ENCODE peak calls at places on chromosomes 5 and 9, in five cellular contexts. One of them, this sample, is unnamed.
A peak's percentile ranks its signal among the peaks of the same experiment; 100 is the strongest.

GRCh38 chr9:19049872-19050636 is 827 bp downstream of the RRAGA start:
- DNase-seq in tibial nerve: peak; percentile 16
- DNase-seq in GM23248: peak; percentile 66
- DNase-seq in prostate gland: no peak
- DNase-seq in kidney: no peak
- DNase-seq in this sample: no peak

GRCh38 chr9:111657051-111657450 is 4.4 kb upstream of the GNG10 start:
- DNase-seq in tibial nerve: no peak
- DNase-seq in GM23248: no peak
- DNase-seq in prostate gland: no peak
- DNase-seq in kidney: no peak
- DNase-seq in this sample: no peak

GRCh38 chr5:1568201-1568979 is 44.6 kb upstream of the LPCAT1 start:
- DNase-seq in tibial nerve: no peak
- DNase-seq in GM23248: peak; percentile 88
- DNase-seq in prostate gland: no peak
- DNase-seq in kidney: no peak
- DNase-seq in this sample: no peak

GRCh38 chr5:88736494-88736893 is 146.5 kb downstream of the MEF2C start:
- DNase-seq in tibial nerve: no peak
- DNase-seq in GM23248: no peak
- DNase-seq in prostate gland: no peak
- DNase-seq in kidney: no peak
- DNase-seq in this sample: no peak

GRCh38 chr5:86979801-86980510 is 287.7 kb upstream of the RASA1 start:
- DNase-seq in tibial nerve: no peak
- DNase-seq in GM23248: peak; percentile 85
- DNase-seq in prostate gland: no peak
- DNase-seq in kidney: no peak
- DNase-seq in this sample: no peak

GRCh38 chr5:24363789-24364534 is 280.8 kb downstream of the CDH10 start:
- DNase-seq in tibial nerve: no peak
- DNase-seq in GM23248: no peak
- DNase-seq in prostate gland: no peak
- DNase-seq in kidney: no peak
- DNase-seq in this sample: no peak

GRCh38 chr5:22541037-22541436 is 312.1 kb downstream of the CDH12 start:
- DNase-seq in tibial nerve: no peak
- DNase-seq in GM23248: no peak
- DNase-seq in prostate gland: no peak
- DNase-seq in kidney: no peak
- DNase-seq in this sample: no peak

GRCh38 chr9:26856413-26857032 is 36.1 kb downstream of the CAAP1 start:
- DNase-seq in tibial nerve: no peak
- DNase-seq in GM23248: peak; percentile 56
- DNase-seq in prostate gland: peak; percentile 23
- DNase-seq in kidney: no peak
- DNase-seq in this sample: no peak

GRCh38 chr5:170315154-170315553 is 17.6 kb upstream of the LCP2 start:
- DNase-seq in tibial nerve: peak; percentile 84
- DNase-seq in GM23248: no peak
- DNase-seq in prostate gland: peak; percentile 22
- DNase-seq in kidney: peak; percentile 89
- DNase-seq in this sample: peak; percentile 61

GRCh38 chr5:173451031-173451430 is 122.8 kb upstream of the STC2 start:
- DNase-seq in tibial nerve: no peak
- DNase-seq in GM23248: peak; percentile 30
- DNase-seq in prostate gland: no peak
- DNase-seq in kidney: no peak
- DNase-seq in this sample: no peak

GRCh38 chr5:59584858-59585846 is 308.4 kb downstream of the PDE4D start:
- DNase-seq in tibial nerve: no peak
- DNase-seq in GM23248: no peak
- DNase-seq in prostate gland: no peak
- DNase-seq in kidney: no peak
- DNase-seq in this sample: peak; percentile 80

GRCh38 chr5:67144183-67144639 is 52.4 kb downstream of the CD180 start:
- DNase-seq in tibial nerve: no peak
- DNase-seq in GM23248: no peak
- DNase-seq in prostate gland: no peak
- DNase-seq in kidney: no peak
- DNase-seq in this sample: no peak
- H3K36me3 ChIP-seq in tibial nerve: no peaks in the 10 kb centered on the region
- H3K36me3 ChIP-seq in GM23248: peaks cover 11% of the 10 kb centered on the region
- H3K36me3 ChIP-seq in prostate gland: no peaks in the 10 kb centered on the region
- H3K36me3 ChIP-seq in kidney: peaks cover 33% of the 10 kb centered on the region
- H3K36me3 ChIP-seq in this sample: peaks cover 7% of the 10 kb centered on the region

DNA sequence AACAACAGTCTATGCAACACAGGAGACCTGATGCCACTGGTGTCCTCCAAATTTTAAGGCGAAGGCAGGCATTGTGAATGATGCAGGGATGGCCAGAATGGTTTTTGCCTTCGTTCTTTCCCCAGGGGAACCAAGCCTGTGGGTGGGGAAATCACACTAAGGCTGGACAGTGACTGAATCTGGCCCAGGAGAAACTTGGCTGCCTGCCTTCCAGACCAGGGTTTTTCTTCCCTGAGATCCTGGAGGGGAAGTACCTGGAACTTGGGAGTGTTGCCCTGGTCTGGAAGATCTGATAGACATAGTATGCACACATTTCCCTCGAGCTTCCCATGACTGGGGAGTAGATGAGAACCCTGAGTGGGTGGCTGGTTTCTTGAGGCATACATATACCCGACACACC is 699 bp upstream of the IL11RA start:
- DNase-seq in tibial nerve: no peak
- DNase-seq in GM23248: peak; percentile 75
- DNase-seq in prostate gland: no peak
- DNase-seq in kidney: no peak
- DNase-seq in this sample: peak; percentile 55
- H3K27ac ChIP-seq in tibial nerve: peak overlapping the region; percentile 91
- H3K27ac ChIP-seq in GM23248: peak overlapping the region; percentile 82
- H3K27ac ChIP-seq in prostate gland: peak overlapping the region; percentile 79
- H3K27ac ChIP-seq in kidney: peak overlapping the region; percentile 72
- H3K27ac ChIP-seq in this sample: peak overlapping the region; percentile 88

GRCh38 chr9:121307976-121308375 is 40.0 kb downstream of the GSN start:
- DNase-seq in tibial nerve: no peak
- DNase-seq in GM23248: no peak
- DNase-seq in prostate gland: no peak
- DNase-seq in kidney: no peak
- DNase-seq in this sample: no peak
- H3K36me3 ChIP-seq in tibial nerve: peaks cover 11% of the 10 kb centered on the region
- H3K36me3 ChIP-seq in GM23248: peaks cover 52% of the 10 kb centered on the region
- H3K36me3 ChIP-seq in prostate gland: peaks cover under 1% of the 10 kb centered on the region
- H3K36me3 ChIP-seq in kidney: peaks cover 47% of the 10 kb centered on the region
- H3K36me3 ChIP-seq in this sample: peaks cover 95% of the 10 kb centered on the region

GRCh38 chr5:80189701-80190100 is 66.1 kb downstream of the SERINC5 start:
- DNase-seq in tibial nerve: no peak
- DNase-seq in GM23248: no peak
- DNase-seq in prostate gland: no peak
- DNase-seq in kidney: no peak
- DNase-seq in this sample: no peak

GRCh38 chr5:80192507-80193241 is 63.2 kb downstream of the SERINC5 start:
- DNase-seq in tibial nerve: no peak
- DNase-seq in GM23248: peak; percentile 46
- DNase-seq in prostate gland: no peak
- DNase-seq in kidney: no peak
- DNase-seq in this sample: no peak

GRCh38 chr5:80191991-80192398 is 63.9 kb downstream of the SERINC5 start:
- DNase-seq in tibial nerve: no peak
- DNase-seq in GM23248: peak; percentile 22
- DNase-seq in prostate gland: no peak
- DNase-seq in kidney: peak; percentile 82
- DNase-seq in this sample: no peak

GRCh38 chr5:80190960-80191359 is 64.9 kb downstream of the SERINC5 start:
- DNase-seq in tibial nerve: no peak
- DNase-seq in GM23248: no peak
- DNase-seq in prostate gland: no peak
- DNase-seq in kidney: no peak
- DNase-seq in this sample: no peak

DNA sequence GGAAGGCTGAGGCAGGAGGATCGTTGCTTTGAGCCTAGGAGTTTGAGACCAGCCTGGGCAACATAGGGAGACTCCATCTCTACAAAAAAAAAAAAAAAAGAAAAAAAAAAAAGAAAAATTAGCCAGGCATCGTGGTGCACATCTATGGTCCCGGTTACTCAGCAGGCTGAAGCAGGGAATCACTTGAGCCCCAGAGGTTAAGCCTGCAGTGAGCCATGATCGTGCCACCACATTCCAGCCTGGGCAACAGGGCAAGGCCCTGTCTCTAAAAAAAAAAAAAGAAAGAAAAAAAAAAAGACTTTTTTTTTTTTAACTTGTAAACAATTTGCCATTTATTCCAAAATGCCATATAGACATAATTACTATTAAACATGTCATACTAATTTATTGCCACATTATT is 64.5 kb downstream of the SERINC5 start:
- DNase-seq in tibial nerve: no peak
- DNase-seq in GM23248: no peak
- DNase-seq in prostate gland: no peak
- DNase-seq in kidney: no peak
- DNase-seq in this sample: no peak
- H3K27ac ChIP-seq in tibial nerve: peak overlapping the region; percentile 93
- H3K27ac ChIP-seq in GM23248: no peak overlapping the region
- H3K27ac ChIP-seq in prostate gland: peak overlapping the region; percentile 63
- H3K27ac ChIP-seq in kidney: peak overlapping the region; percentile 17
- H3K27ac ChIP-seq in this sample: peak overlapping the region; percentile 73

GRCh38 chr9:106107716-106108115 is 413.4 kb downstream of the TMEM38B start:
- DNase-seq in tibial nerve: no peak
- DNase-seq in GM23248: no peak
- DNase-seq in prostate gland: no peak
- DNase-seq in kidney: no peak
- DNase-seq in this sample: no peak

GRCh38 chr9:106106396-106106795 is 412.1 kb downstream of the TMEM38B start:
- DNase-seq in tibial nerve: no peak
- DNase-seq in GM23248: no peak
- DNase-seq in prostate gland: no peak
- DNase-seq in kidney: no peak
- DNase-seq in this sample: no peak

GRCh38 chr9:106110483-106110882 is 416.1 kb downstream of the TMEM38B start:
- DNase-seq in tibial nerve: no peak
- DNase-seq in GM23248: no peak
- DNase-seq in prostate gland: no peak
- DNase-seq in kidney: no peak
- DNase-seq in this sample: no peak

DNA sequence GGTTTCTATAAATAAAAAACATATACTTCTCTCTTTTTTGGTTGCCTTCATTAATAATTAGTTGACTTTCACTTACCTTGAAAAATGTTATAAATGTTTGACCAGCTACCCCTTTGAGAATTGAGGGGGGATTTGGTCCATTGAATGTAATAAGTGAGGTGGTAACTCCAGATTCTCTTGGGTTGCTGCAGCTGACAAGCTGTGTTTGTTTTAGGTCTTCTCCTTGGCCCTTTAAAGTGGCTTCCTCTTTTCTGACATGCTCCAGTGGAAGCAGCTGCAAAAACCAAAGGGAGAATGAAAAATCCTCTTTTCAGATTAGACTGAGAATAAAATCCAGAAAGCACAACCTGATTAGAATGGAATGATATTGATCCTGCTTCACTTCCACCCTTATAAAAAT is 410.5 kb downstream of the TMEM38B start:
- DNase-seq in tibial nerve: no peak
- DNase-seq in GM23248: no peak
- DNase-seq in prostate gland: no peak
- DNase-seq in kidney: no peak
- DNase-seq in this sample: no peak
- H3K36me3 ChIP-seq in tibial nerve: no peaks in the 10 kb centered on the region
- H3K36me3 ChIP-seq in GM23248: no peaks in the 10 kb centered on the region
- H3K36me3 ChIP-seq in prostate gland: no peaks in the 10 kb centered on the region
- H3K36me3 ChIP-seq in kidney: no peaks in the 10 kb centered on the region
- H3K36me3 ChIP-seq in this sample: no peaks in the 10 kb centered on the region

GRCh38 chr9:37287317-37287716 is 135.2 kb upstream of the GRHPR start:
- DNase-seq in tibial nerve: no peak
- DNase-seq in GM23248: no peak
- DNase-seq in prostate gland: no peak
- DNase-seq in kidney: no peak
- DNase-seq in this sample: no peak

GRCh38 chr9:37283730-37284235 is 138.7 kb upstream of the GRHPR start:
- DNase-seq in tibial nerve: no peak
- DNase-seq in GM23248: peak; percentile 52
- DNase-seq in prostate gland: no peak
- DNase-seq in kidney: no peak
- DNase-seq in this sample: no peak

GRCh38 chr9:37284631-37285030 is 137.9 kb upstream of the GRHPR start:
- DNase-seq in tibial nerve: no peak
- DNase-seq in GM23248: peak; percentile 54
- DNase-seq in prostate gland: no peak
- DNase-seq in kidney: no peak
- DNase-seq in this sample: no peak

GRCh38 chr9:37289631-37290030 is 132.9 kb upstream of the GRHPR start:
- DNase-seq in tibial nerve: no peak
- DNase-seq in GM23248: no peak
- DNase-seq in prostate gland: no peak
- DNase-seq in kidney: no peak
- DNase-seq in this sample: no peak

GRCh38 chr9:37286530-37287175 is 135.8 kb upstream of the GRHPR start:
- DNase-seq in tibial nerve: no peak
- DNase-seq in GM23248: no peak
- DNase-seq in prostate gland: no peak
- DNase-seq in kidney: no peak
- DNase-seq in this sample: no peak
- H3K27ac ChIP-seq in tibial nerve: no peak overlapping the region
- H3K27ac ChIP-seq in GM23248: no peak overlapping the region
- H3K27ac ChIP-seq in prostate gland: no peak overlapping the region
- H3K27ac ChIP-seq in kidney: no peak overlapping the region
- H3K27ac ChIP-seq in this sample: no peak overlapping the region

GRCh38 chr9:72362680-72363139 is 2.3 kb downstream of the ZFAND5 start:
- DNase-seq in tibial nerve: peak; percentile 84
- DNase-seq in GM23248: peak; percentile 92
- DNase-seq in prostate gland: peak; percentile 80
- DNase-seq in kidney: peak; percentile 80
- DNase-seq in this sample: peak; percentile 93
- H3K36me3 ChIP-seq in tibial nerve: peaks cover 2% of the 10 kb centered on the region
- H3K36me3 ChIP-seq in GM23248: peaks cover 48% of the 10 kb centered on the region
- H3K36me3 ChIP-seq in prostate gland: no peaks in the 10 kb centered on the region
- H3K36me3 ChIP-seq in kidney: peaks cover 13% of the 10 kb centered on the region
- H3K36me3 ChIP-seq in this sample: peaks cover 57% of the 10 kb centered on the region

DNA sequence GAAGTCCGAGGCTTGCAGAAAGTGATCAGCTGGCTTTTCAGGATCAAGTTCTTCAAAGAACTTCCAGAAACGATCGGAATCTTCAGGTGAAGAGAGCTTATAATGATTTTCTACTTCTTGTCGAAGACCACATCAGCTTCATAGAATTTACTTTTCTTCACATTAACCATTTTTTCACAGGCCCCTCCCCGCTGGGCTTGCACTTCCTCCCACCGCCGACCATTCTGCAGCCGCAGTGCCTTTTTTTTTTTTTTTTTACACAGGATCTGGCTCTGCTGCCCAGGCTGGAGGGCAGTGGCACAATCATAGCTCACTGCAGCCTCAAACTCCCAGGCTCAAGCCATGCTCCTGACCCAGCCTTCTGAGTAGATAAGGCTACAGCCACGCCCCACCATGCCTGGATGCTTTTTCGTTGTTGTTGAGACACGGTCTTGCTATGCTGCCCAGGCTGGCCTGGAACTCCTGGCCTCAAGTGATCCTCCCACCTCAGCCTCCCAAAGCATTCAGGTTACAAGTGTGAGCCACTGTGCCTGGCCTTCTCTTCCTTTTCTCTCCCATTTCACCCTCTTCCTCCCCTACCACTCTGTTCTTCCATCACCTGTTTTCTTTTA is 15.4 kb upstream of the RNF130 start:
- DNase-seq in tibial nerve: no peak
- DNase-seq in GM23248: no peak
- DNase-seq in prostate gland: no peak
- DNase-seq in kidney: no peak
- DNase-seq in this sample: no peak
- H3K27ac ChIP-seq in tibial nerve: no peak overlapping the region
- H3K27ac ChIP-seq in GM23248: no peak overlapping the region
- H3K27ac ChIP-seq in prostate gland: no peak overlapping the region
- H3K27ac ChIP-seq in kidney: no peak overlapping the region
- H3K27ac ChIP-seq in this sample: no peak overlapping the region

This sample was measured in gastrocnemius medialis.